ENCODE peak calls at places on chromosome 12, in eight cellular contexts. Q is aorta, P is SK-N-SH, X is IMR-90, W is psoas muscle, B is left lung, K is A549, V is lung. I is an unnamed sample.
A peak's percentile ranks its signal among the peaks of the same experiment; 100 is the strongest.

GRCh38 chr12:124558298-124558697 is 9.1 kb downstream of the NCOR2 start:
- DNase-seq in Q (peak; percentile 55), P (no peak), X (no peak), W (no peak), B (peak; percentile 59), K (no peak), V (no peak), I (no peak)

GRCh38 chr12:127230843-127231260 is 1036.1 kb upstream of the TMEM132C start:
- DNase-seq in Q (no peak), P (no peak), X (peak; percentile 94), W (no peak), B (no peak), K (peak; percentile 57), V (no peak), I (no peak)

GRCh38 chr12:66633676-66634075 is 45.2 kb downstream of the GRIP1 start:
- DNase-seq in Q (no peak), P (no peak), X (no peak), W (no peak), B (no peak), K (peak; percentile 6), V (peak; percentile 38), I (no peak)

GRCh38 chr12:71746983-71747611 is 7.6 kb upstream of the RAB21 start:
- DNase-seq in Q (no peak), P (peak; percentile 49), X (peak; percentile 73), W (no peak), B (no peak), K (peak; percentile 74), V (peak; percentile 32), I (no peak)

GRCh38 chr12:88472248-88472647 is 108.0 kb downstream of the KITLG start:
- DNase-seq in Q (no peak), P (no peak), X (peak; percentile 41), W (no peak), B (no peak), K (no peak), V (no peak), I (no peak)

GRCh38 chr12:112340983-112341840 is 41.0 kb downstream of the HECTD4 start:
- DNase-seq in Q (no peak), P (no peak), X (no peak), W (no peak), B (no peak), K (no peak), V (no peak), I (no peak)

GRCh38 chr12:98895086-98895651 is 250.1 kb downstream of the APAF1 start:
- DNase-seq in Q (no peak), P (peak; percentile 67), X (no peak), W (peak; percentile 48), B (peak; percentile 58), K (no peak), V (no peak), I (no peak)

GRCh38 chr12:116430911-116431565 is 128.1 kb upstream of the MAP1LC3B2 start:
- DNase-seq in Q (no peak), P (no peak), X (no peak), W (no peak), B (no peak), K (no peak), V (no peak), I (no peak)

GRCh38 chr12:25241171-25242020 is 9.3 kb downstream of the KRAS start:
- DNase-seq in Q (no peak), P (peak; percentile 27), X (peak; percentile 71), W (no peak), B (no peak), K (peak; percentile 64), V (no peak), I (no peak)

GRCh38 chr12:75852143-75852542 is 179.4 kb downstream of the PHLDA1 start:
- DNase-seq in Q (no peak), P (no peak), X (peak; percentile 48), W (no peak), B (no peak), K (no peak), V (no peak), I (no peak)

GRCh38 chr12:42804928-42805327 is 215.4 kb upstream of the PRICKLE1 start:
- DNase-seq in Q (no peak), P (no peak), X (no peak), W (no peak), B (no peak), K (no peak), V (no peak), I (no peak)

GRCh38 chr12:108375986-108376663 is 37.0 kb upstream of the CMKLR1 start:
- DNase-seq in Q (no peak), P (no peak), X (no peak), W (no peak), B (no peak), K (no peak), V (no peak), I (no peak)

GRCh38 chr12:15924956-15925355 is 13.8 kb downstream of the DERA start:
- DNase-seq in Q (no peak), P (no peak), X (no peak), W (no peak), B (no peak), K (no peak), V (no peak), I (no peak)

GRCh38 chr12:15928345-15928744 is 17.2 kb downstream of the DERA start:
- DNase-seq in Q (no peak), P (no peak), X (peak; percentile 96), W (no peak), B (no peak), K (peak; percentile 42), V (no peak), I (no peak)

GRCh38 chr12:15932975-15933374 is 21.8 kb downstream of the DERA start:
- DNase-seq in Q (no peak), P (no peak), X (no peak), W (no peak), B (no peak), K (no peak), V (no peak), I (no peak)

GRCh38 chr12:15931590-15932053 is 20.5 kb downstream of the DERA start:
- DNase-seq in Q (no peak), P (no peak), X (no peak), W (no peak), B (no peak), K (peak; percentile 50), V (no peak), I (no peak)

DNA sequence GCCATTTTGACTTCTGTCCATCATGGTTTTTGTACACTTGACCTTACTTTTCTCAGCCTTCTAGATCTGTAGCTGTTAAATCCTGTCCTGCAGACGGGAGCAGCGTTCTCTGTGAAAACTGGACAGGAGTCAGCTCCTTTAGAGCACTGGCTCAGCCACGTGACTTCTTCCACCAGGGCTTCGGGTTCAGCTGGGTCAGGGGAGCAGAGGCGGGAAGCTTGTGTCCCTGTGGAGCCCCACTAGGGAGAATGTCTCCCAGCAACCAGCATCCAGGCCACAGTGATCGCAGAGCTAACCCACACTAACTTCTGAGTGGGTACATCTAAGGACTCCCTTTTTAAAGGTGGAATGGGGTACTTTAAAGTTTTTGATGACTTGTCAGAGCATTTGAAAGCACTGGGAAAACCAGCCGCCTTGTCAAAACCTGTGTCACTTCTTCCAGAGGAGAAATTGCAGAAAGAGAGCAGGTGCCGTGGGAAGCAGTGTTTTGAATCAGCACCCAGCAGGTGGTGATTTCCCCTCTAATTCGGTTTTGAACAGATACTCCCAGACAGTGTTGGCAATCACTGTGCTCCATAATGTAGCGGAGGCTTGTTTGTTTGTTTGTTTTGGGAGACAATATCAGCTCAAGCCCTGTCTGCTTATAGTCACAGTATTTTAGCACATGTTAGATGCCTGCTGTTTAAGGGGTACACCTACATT is 17.9 kb downstream of the DERA start:
- DNase-seq in Q (no peak), P (no peak), X (no peak), W (no peak), B (peak; percentile 31), K (no peak), V (no peak), I (no peak)
- H3K4me3 ChIP-seq in Q (no peak overlapping the region), P (no peak overlapping the region), X (no peak overlapping the region), W (no peak overlapping the region), B (no peak overlapping the region), K (no peak overlapping the region), V (no peak overlapping the region), I (no peak overlapping the region)

DNA sequence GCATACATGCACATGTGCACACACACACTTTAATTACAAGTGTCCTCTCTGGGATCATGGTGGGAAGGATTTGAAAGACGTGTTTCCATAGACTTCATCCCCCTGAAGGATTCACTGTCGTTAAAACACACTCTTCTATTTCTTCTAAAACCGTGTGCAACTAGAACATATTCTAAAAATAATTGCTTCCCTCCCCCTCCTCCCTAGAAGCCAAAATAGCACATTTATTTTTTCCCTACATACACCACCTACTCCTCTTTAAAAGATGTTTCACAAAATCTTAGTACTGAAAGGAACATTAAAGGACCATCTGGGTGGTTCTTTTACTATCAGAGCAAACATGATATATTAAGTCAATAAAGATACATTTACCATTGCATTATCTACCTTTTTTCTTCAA is 142.4 kb downstream of the PPM1H start:
- DNase-seq in Q (no peak), P (no peak), X (no peak), W (no peak), B (no peak), K (no peak), V (no peak), I (no peak)
- H3K27ac ChIP-seq in Q (no peak overlapping the region), P (no peak overlapping the region), X (no peak overlapping the region), W (no peak overlapping the region), B (no peak overlapping the region), K (peak overlapping the region; percentile 94), V (no peak overlapping the region), I (peak overlapping the region; percentile 13)

DNA sequence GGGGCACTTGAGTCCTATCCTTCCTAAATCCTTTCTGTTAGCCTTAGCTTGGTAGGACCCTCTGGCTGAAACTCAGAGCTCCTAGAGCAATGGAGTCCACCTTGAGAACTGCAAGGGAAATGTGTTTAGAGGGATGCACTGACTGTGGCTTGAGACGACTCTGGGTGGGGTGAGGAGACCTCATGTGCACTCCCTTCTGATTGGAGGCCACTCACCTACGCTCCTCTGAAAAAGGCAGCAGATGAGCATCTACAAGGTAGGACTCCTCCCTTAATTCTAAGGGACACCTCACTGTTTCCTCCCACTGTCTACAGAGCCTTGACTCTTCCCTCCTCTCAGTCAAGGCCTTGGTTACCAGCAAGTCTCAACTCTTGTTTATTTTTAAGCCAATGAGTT is 1.0 kb downstream of the MAP3K12 start:
- DNase-seq in Q (peak; percentile 4), P (no peak), X (no peak), W (no peak), B (no peak), K (no peak), V (no peak), I (no peak)
- H3K4me3 ChIP-seq in Q (no peak overlapping the region), P (peak overlapping the region; percentile 52), X (peak overlapping the region; percentile 64), W (no peak overlapping the region), B (no peak overlapping the region), K (peak overlapping the region; percentile 64), V (no peak overlapping the region), I (peak overlapping the region; percentile 84)

GRCh38 chr12:48789858-48790326 is 1.0 kb upstream of the ADCY6 start:
- DNase-seq in Q (no peak), P (no peak), X (no peak), W (no peak), B (no peak), K (no peak), V (no peak), I (no peak)

GRCh38 chr12:48788522-48788851 is 402 bp downstream of the ADCY6 start:
- DNase-seq in Q (no peak), P (peak; percentile 74), X (no peak), W (peak; percentile 61), B (peak; percentile 80), K (no peak), V (no peak), I (no peak)

GRCh38 chr12:48787791-48788521 is 933 bp downstream of the ADCY6 start:
- DNase-seq in Q (no peak), P (peak; percentile 46), X (no peak), W (no peak), B (peak; percentile 41), K (no peak), V (no peak), I (no peak)

GRCh38 chr12:48786591-48787544 is 2.0 kb downstream of the ADCY6 start:
- DNase-seq in Q (no peak), P (peak; percentile 66), X (no peak), W (no peak), B (no peak), K (no peak), V (no peak), I (no peak)

GRCh38 chr12:48788852-48789775 is at the start of gene ADCY6:
- DNase-seq in Q (peak; percentile 93), P (peak; percentile 96), X (peak; percentile 70), W (peak; percentile 87), B (peak; percentile 88), K (peak; percentile 72), V (peak; percentile 80), I (peak; percentile 88)
- H3K27ac ChIP-seq in Q (peak within 1 kb of the TSS; percentile 92), P (peak within 1 kb of the TSS; percentile 72), X (peak within 1 kb of the TSS; percentile 85), W (peak within 1 kb of the TSS; percentile 75), B (peak within 1 kb of the TSS; percentile 83), K (peak within 1 kb of the TSS; percentile 97), V (peak within 1 kb of the TSS; percentile 92), I (peak within 1 kb of the TSS; percentile 96)